ENCODE peak calls at places on chromosome 11, in seven cellular contexts. One of them, this sample, is unnamed.

GRCh38 chr11:3637201-3637600 is 4.6 kb downstream of the ART5 start:
- DNase-seq in right lobe of liver: no peak
- DNase-seq in HCT116: no peak
- DNase-seq in breast epithelium: no peak
- DNase-seq in prostate gland: no peak
- DNase-seq in Peyer's patch: no peak
- DNase-seq in HepG2: no peak
- DNase-seq in this sample: no peak

GRCh38 chr11:503179-503981 is 3.7 kb downstream of the RNH1 start:
- DNase-seq in right lobe of liver: no peak
- DNase-seq in HCT116: no peak
- DNase-seq in breast epithelium: no peak
- DNase-seq in prostate gland: no peak
- DNase-seq in Peyer's patch: peak
- DNase-seq in HepG2: no peak
- DNase-seq in this sample: peak

GRCh38 chr11:46347637-46348311 is 511 bp downstream of the DGKZ start:
- DNase-seq in right lobe of liver: peak
- DNase-seq in HCT116: no peak
- DNase-seq in breast epithelium: no peak
- DNase-seq in prostate gland: no peak
- DNase-seq in Peyer's patch: no peak
- DNase-seq in HepG2: no peak
- DNase-seq in this sample: peak

GRCh38 chr11:27468209-27468608 is 4.4 kb downstream of the LGR4 start:
- DNase-seq in right lobe of liver: no peak
- DNase-seq in HCT116: no peak
- DNase-seq in breast epithelium: no peak
- DNase-seq in prostate gland: no peak
- DNase-seq in Peyer's patch: no peak
- DNase-seq in HepG2: no peak
- DNase-seq in this sample: no peak

GRCh38 chr11:28713850-28714249 is 605.7 kb downstream of the METTL15 start:
- DNase-seq in right lobe of liver: no peak
- DNase-seq in HCT116: no peak
- DNase-seq in breast epithelium: no peak
- DNase-seq in prostate gland: no peak
- DNase-seq in Peyer's patch: no peak
- DNase-seq in HepG2: no peak
- DNase-seq in this sample: no peak

GRCh38 chr11:134668796-134669195 is 256.8 kb upstream of the B3GAT1 start:
- DNase-seq in right lobe of liver: no peak
- DNase-seq in HCT116: no peak
- DNase-seq in breast epithelium: no peak
- DNase-seq in prostate gland: peak
- DNase-seq in Peyer's patch: no peak
- DNase-seq in HepG2: no peak
- DNase-seq in this sample: no peak

GRCh38 chr11:86799680-86800075 is 664 bp upstream of the PRSS23 start:
- DNase-seq in right lobe of liver: no peak
- DNase-seq in HCT116: no peak
- DNase-seq in breast epithelium: no peak
- DNase-seq in prostate gland: no peak
- DNase-seq in Peyer's patch: no peak
- DNase-seq in HepG2: no peak
- DNase-seq in this sample: peak

GRCh38 chr11:77205467-77206263 is 77.6 kb downstream of the MYO7A start:
- DNase-seq in right lobe of liver: no peak
- DNase-seq in HCT116: no peak
- DNase-seq in breast epithelium: no peak
- DNase-seq in prostate gland: no peak
- DNase-seq in Peyer's patch: peak
- DNase-seq in HepG2: no peak
- DNase-seq in this sample: no peak

GRCh38 chr11:9385288-9385902 is 943 bp downstream of the IPO7 start:
- DNase-seq in right lobe of liver: no peak
- DNase-seq in HCT116: no peak
- DNase-seq in breast epithelium: peak
- DNase-seq in prostate gland: no peak
- DNase-seq in Peyer's patch: peak
- DNase-seq in HepG2: peak
- DNase-seq in this sample: peak

GRCh38 chr11:9386086-9386485 is 1.6 kb downstream of the IPO7 start:
- DNase-seq in right lobe of liver: no peak
- DNase-seq in HCT116: no peak
- DNase-seq in breast epithelium: no peak
- DNase-seq in prostate gland: no peak
- DNase-seq in Peyer's patch: no peak
- DNase-seq in HepG2: no peak
- DNase-seq in this sample: peak

GRCh38 chr11:9386901-9387300 is 2.4 kb downstream of the IPO7 start:
- DNase-seq in right lobe of liver: no peak
- DNase-seq in HCT116: no peak
- DNase-seq in breast epithelium: no peak
- DNase-seq in prostate gland: no peak
- DNase-seq in Peyer's patch: no peak
- DNase-seq in HepG2: no peak
- DNase-seq in this sample: no peak

GRCh38 chr11:9380773-9381172 is 3.7 kb upstream of the IPO7 start:
- DNase-seq in right lobe of liver: no peak
- DNase-seq in HCT116: no peak
- DNase-seq in breast epithelium: peak
- DNase-seq in prostate gland: no peak
- DNase-seq in Peyer's patch: no peak
- DNase-seq in HepG2: no peak
- DNase-seq in this sample: no peak

DNA sequence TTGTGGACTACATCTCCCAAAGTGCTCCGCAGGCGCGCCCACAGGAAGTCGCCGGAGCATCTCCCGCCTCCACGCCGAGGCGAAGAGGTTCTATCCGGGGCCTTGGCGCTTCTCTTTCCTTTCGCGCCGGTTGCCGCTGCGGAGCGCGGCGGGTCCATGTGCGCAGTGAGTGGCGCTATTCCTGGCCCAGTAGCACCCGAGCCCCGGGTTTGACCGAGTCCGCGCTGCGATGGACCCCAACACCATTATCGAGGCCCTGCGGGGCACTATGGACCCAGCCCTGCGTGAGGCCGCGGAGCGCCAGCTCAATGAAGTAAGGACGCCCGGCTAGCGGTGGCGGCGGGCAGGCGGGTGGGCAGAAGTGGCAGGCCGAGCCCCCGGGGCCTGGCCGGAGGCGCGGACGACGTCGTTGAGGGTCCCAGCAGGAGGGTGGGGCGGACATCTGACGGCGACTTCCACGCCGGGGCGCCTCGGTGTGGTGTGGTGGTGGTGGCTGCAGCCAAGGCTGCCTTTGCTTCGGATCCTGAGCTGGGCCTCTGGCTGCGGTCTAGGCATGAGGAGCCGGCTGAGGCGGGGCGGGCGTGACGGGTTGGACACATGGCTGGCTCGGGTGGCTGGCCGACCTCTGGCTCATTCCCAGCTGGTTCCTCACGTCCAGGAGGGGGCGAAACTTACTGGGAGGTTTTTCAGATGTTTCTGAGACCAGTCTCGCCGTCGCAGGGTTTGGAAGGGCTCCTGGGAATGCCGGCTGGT is at the start of gene IPO7:
- DNase-seq in right lobe of liver: peak
- DNase-seq in HCT116: peak
- DNase-seq in breast epithelium: peak
- DNase-seq in prostate gland: peak
- DNase-seq in Peyer's patch: peak
- DNase-seq in HepG2: peak
- DNase-seq in this sample: peak
- TF ChIP-seq POLR2A in right lobe of liver: peak
- TF ChIP-seq POLR2A in HCT116: peak
- TF ChIP-seq POLR2A in breast epithelium: peak
- TF ChIP-seq POLR2A in prostate gland: peak
- TF ChIP-seq POLR2A in Peyer's patch: peak
- TF ChIP-seq POLR2A in HepG2: peak
- TF ChIP-seq POLR2A in this sample: peak

DNA sequence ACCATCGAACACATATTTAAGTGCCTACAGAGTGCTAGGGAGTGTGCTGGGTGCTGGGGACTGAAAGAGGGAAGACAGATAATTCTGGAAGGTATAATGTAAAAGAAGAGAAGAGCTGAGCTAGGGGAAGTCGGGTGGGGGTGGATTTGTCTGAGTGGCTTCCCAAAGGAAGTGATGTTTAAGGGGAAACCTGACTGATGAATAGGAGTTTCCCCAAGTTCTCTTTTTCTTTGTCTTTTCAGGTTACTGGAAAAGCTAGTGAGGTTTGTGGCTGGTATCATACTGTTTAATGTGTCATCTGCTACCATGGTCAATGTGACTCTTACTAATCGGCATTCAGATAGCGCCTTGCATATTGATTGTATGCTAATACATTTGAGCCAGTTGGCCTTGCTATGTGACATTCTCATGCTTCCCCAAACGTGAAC is 151.6 kb upstream of the MTMR2 start:
- DNase-seq in right lobe of liver: no peak
- DNase-seq in HCT116: no peak
- DNase-seq in breast epithelium: no peak
- DNase-seq in prostate gland: no peak
- DNase-seq in Peyer's patch: no peak
- DNase-seq in HepG2: no peak
- DNase-seq in this sample: no peak
- TF ChIP-seq POLR2A in right lobe of liver: no peak
- TF ChIP-seq POLR2A in HCT116: no peak
- TF ChIP-seq POLR2A in breast epithelium: no peak
- TF ChIP-seq POLR2A in prostate gland: no peak
- TF ChIP-seq POLR2A in Peyer's patch: no peak
- TF ChIP-seq POLR2A in HepG2: no peak
- TF ChIP-seq POLR2A in this sample: no peak

DNA sequence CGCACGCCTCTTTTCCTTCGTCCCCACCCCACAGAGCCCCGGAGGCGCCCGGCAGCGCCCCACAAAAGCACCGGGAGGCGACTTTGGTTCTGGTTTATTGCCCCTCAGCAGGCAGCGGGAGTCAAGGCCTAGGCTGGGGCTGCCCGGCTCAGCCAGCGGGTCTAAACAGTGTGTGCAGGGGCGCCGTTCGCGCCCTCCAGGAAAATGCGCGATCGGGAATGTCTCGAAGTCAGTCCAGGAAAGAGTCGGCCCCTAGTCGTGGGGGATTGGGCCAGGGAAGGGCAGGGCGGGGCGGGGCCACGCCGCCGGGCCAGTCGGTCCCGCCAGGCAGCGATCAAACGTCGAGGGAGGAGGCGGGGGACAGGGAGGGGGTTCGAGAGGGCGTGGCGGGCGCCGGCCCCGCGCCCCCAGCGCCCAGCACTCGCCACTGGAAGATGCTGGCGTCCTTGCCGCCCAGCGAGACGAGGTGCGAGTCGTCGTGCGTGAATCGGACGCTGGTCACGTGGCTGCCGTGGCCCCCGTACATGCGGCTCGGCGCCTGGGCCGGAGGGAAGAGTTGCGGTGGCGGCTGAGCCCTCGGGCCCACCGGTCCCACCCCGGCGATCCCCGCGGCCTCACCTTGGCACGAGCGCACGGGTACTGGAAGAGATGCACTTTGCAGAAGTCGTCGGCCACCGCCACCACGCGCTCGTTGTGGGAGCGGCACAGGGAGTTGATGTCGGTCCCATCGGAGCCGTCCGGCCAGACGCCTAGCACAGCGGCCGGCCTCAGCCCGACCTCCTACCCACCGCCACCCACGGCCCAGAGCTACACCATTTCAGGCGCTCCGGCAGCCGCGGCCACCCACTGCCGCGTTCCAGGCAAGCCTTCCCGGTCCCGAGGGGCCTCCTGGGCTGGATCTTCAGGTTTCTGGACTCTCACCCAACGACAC is 741 bp upstream of the MTA2 start:
- DNase-seq in right lobe of liver: peak
- DNase-seq in HCT116: no peak
- DNase-seq in breast epithelium: peak
- DNase-seq in prostate gland: peak
- DNase-seq in Peyer's patch: peak
- DNase-seq in HepG2: no peak
- DNase-seq in this sample: peak
- TF ChIP-seq POLR2A in right lobe of liver: no peak
- TF ChIP-seq POLR2A in HCT116: peak
- TF ChIP-seq POLR2A in breast epithelium: no peak
- TF ChIP-seq POLR2A in prostate gland: peak
- TF ChIP-seq POLR2A in Peyer's patch: no peak
- TF ChIP-seq POLR2A in HepG2: no peak
- TF ChIP-seq POLR2A in this sample: no peak

GRCh38 chr11:13278620-13279486 is 1.3 kb downstream of the BMAL1 start:
- DNase-seq in right lobe of liver: no peak
- DNase-seq in HCT116: no peak
- DNase-seq in breast epithelium: no peak
- DNase-seq in prostate gland: no peak
- DNase-seq in Peyer's patch: no peak
- DNase-seq in HepG2: no peak
- DNase-seq in this sample: peak

GRCh38 chr11:13276852-13277718 is 505 bp upstream of the BMAL1 start:
- DNase-seq in right lobe of liver: peak
- DNase-seq in HCT116: peak
- DNase-seq in breast epithelium: peak
- DNase-seq in prostate gland: peak
- DNase-seq in Peyer's patch: peak
- DNase-seq in HepG2: peak
- DNase-seq in this sample: peak

GRCh38 chr11:13276454-13276851 is 1.1 kb upstream of the BMAL1 start:
- DNase-seq in right lobe of liver: no peak
- DNase-seq in HCT116: no peak
- DNase-seq in breast epithelium: no peak
- DNase-seq in prostate gland: no peak
- DNase-seq in Peyer's patch: no peak
- DNase-seq in HepG2: no peak
- DNase-seq in this sample: peak

GRCh38 chr11:13279487-13279834 is 1.9 kb downstream of the BMAL1 start:
- DNase-seq in right lobe of liver: no peak
- DNase-seq in HCT116: no peak
- DNase-seq in breast epithelium: no peak
- DNase-seq in prostate gland: no peak
- DNase-seq in Peyer's patch: no peak
- DNase-seq in HepG2: no peak
- DNase-seq in this sample: no peak

DNA sequence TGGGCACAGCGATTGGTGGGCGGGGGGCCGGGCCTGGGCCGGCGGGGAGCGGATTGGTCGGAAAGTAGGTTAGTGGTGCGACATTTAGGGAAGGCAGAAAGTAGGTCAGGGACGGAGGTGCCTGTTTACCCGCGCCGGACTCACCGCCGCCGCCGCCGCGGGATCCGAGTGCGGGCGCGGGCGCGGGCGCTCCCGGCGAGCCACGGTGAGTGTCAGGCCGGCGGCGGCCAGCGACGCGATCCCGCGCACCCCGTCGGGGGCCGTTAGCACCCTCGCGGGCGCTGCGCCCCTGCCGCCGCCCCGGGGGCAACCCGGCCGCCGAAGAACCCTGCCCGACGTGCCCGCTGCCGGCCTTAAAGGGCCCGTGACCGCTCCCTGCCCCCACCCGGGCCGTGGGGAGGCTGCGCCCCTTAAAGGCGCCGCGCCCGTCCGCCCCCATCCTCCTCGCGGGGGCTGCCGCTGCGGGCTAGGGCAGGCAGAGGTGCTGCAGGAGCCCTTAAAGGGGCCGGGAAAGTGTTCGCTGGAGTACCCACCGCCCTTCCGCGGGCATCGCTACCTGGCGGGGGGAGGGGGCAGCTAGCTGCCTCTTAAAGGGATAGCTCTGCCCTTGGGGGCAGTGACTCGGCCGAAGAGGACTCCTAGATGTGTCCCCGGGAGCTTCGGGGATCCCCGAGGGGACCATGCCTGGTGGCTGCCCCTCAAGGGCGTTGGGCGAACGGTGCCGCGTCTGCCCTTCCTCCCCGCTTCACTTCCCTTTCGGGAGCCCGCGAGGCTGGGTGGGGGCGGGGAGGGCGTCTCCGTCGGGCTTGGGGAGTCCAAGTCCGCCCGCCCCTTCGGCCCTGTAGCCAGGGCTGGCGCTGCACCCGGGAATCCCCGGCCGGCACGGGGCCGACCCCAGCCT is at the start of gene BMAL1:
- DNase-seq in right lobe of liver: peak
- DNase-seq in HCT116: no peak
- DNase-seq in breast epithelium: peak
- DNase-seq in prostate gland: peak
- DNase-seq in Peyer's patch: peak
- DNase-seq in HepG2: no peak
- DNase-seq in this sample: peak
- TF ChIP-seq POLR2A in right lobe of liver: peak
- TF ChIP-seq POLR2A in HCT116: no peak
- TF ChIP-seq POLR2A in breast epithelium: no peak
- TF ChIP-seq POLR2A in prostate gland: peak
- TF ChIP-seq POLR2A in Peyer's patch: no peak
- TF ChIP-seq POLR2A in HepG2: no peak
- TF ChIP-seq POLR2A in this sample: no peak